ENCODE peak calls at places on chromosome 9, in five cellular contexts. N, B, R, Y and I are unnamed samples.

GRCh38 chr9:112084334-112084733 is 90.8 kb downstream of the SUSD1 start:
- DNase-seq in N (no peak), B (no peak), R (no peak), Y (no peak), I (no peak)

GRCh38 chr9:117325110-117325788 is 89.6 kb downstream of the ASTN2 start:
- DNase-seq in N (no peak), B (no peak), R (no peak), Y (no peak), I (no peak)

GRCh38 chr9:134066923-134067851 is 639 bp downstream of the BRD3 start:
- DNase-seq in N (peak; percentile 46), B (peak; percentile 49), R (peak; percentile 67), Y (no peak), I (peak; percentile 56)

GRCh38 chr9:30722065-30722464 is 1662.4 kb upstream of the ACO1 start:
- DNase-seq in N (no peak), B (no peak), R (no peak), Y (no peak), I (no peak)

GRCh38 chr9:77803423-77803822 is 155.3 kb upstream of the GNA14 start:
- DNase-seq in N (no peak), B (no peak), R (no peak), Y (no peak), I (no peak)

GRCh38 chr9:84419203-84419602 is 78.6 kb upstream of the SLC28A3 start:
- DNase-seq in N (peak; percentile 44), B (no peak), R (no peak), Y (no peak), I (no peak)

GRCh38 chr9:98611986-98612505 is 96.7 kb downstream of the GABBR2 start:
- DNase-seq in N (no peak), B (no peak), R (peak; percentile 27), Y (no peak), I (no peak)

GRCh38 chr9:8489845-8490244 is 690.3 kb upstream of the DMAC1 start:
- DNase-seq in N (no peak), B (no peak), R (no peak), Y (no peak), I (no peak)

GRCh38 chr9:116860509-116861120 is 173.5 kb downstream of the TRIM32 start:
- DNase-seq in N (peak; percentile 77), B (no peak), R (peak; percentile 62), Y (peak; percentile 83), I (no peak)

GRCh38 chr9:94922691-94923107 is 196.2 kb downstream of the AOPEP start:
- DNase-seq in N (peak; percentile 69), B (no peak), R (no peak), Y (no peak), I (no peak)

GRCh38 chr9:125341566-125341965 is 79.9 kb downstream of the GAPVD1 start:
- DNase-seq in N (no peak), B (no peak), R (no peak), Y (no peak), I (no peak)

GRCh38 chr9:125338929-125339328 is 77.3 kb downstream of the GAPVD1 start:
- DNase-seq in N (peak; percentile 2), B (no peak), R (no peak), Y (no peak), I (no peak)

GRCh38 chr9:125332527-125332926 is 70.9 kb downstream of the GAPVD1 start:
- DNase-seq in N (no peak), B (no peak), R (no peak), Y (no peak), I (peak; percentile 46)

DNA sequence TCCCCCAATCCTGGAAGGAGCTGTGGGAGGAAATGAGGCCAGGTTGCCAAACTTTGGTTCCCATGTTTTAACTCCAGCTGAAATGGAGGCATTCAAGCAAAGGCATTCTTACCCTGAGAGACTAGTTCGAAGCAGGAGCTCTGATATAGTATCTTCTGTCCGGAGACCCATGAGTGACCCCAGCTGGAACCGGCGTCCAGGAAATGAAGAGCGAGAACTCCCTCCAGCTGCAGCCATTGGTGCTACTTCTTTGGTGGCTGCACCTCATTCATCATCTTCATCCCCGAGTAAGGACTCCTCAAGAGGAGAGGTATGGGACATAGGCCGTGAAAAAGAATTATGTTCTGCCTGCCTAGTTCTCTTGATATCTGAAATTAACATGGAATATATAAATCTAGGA is 75.7 kb downstream of the GAPVD1 start:
- DNase-seq in N (peak; percentile 23), B (no peak), R (no peak), Y (no peak), I (no peak)
- H3K36me3 ChIP-seq in N (peaks cover 45% of the 10 kb centered on the region), B (peaks cover 31% of the 10 kb centered on the region), R (peaks cover 75% of the 10 kb centered on the region), Y (no peaks in the 10 kb centered on the region), I (peaks cover 11% of the 10 kb centered on the region)

GRCh38 chr9:23819403-23819802 is 6.6 kb downstream of the ELAVL2 start:
- DNase-seq in N (no peak), B (no peak), R (no peak), Y (no peak), I (no peak)
- H3K27me3 ChIP-seq in N (peaks cover 38% of the 10 kb centered on the region), B (no peaks in the 10 kb centered on the region), R (peaks cover 13% of the 10 kb centered on the region), Y (no peaks in the 10 kb centered on the region), I (no peaks in the 10 kb centered on the region)

DNA sequence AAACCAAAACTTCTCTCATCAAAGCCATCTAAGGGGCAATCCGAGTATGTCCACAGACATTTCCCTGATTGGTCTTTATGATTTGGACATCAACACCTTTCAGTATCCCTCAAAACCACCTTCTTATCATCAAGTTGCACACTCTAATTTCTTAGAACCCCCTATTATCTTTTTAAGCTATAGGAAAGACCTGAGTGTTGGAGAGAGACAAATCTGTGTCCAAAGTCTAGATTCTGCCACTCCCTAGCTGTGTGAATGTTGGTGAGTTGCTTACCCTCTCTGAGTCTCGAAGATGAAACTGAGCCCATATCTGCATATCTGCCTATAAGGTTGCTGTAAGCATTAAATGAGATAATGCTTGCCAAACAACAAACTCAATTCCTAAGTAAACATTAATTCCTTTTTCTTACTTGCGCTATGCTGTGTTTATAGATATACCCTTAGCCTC is 159.1 kb downstream of the DOCK8 start:
- DNase-seq in N (no peak), B (no peak), R (no peak), Y (no peak), I (no peak)
- H3K36me3 ChIP-seq in N (no peaks in the 10 kb centered on the region), B (peaks cover 74% of the 10 kb centered on the region), R (no peaks in the 10 kb centered on the region), Y (no peaks in the 10 kb centered on the region), I (peaks cover 30% of the 10 kb centered on the region)

GRCh38 chr9:21381752-21382339 is 3.4 kb downstream of the IFNA2 start:
- DNase-seq in N (no peak), B (no peak), R (no peak), Y (no peak), I (peak; percentile 75)

GRCh38 chr9:21385131-21385665 is at the start of gene IFNA2:
- DNase-seq in N (no peak), B (no peak), R (no peak), Y (no peak), I (peak; percentile 13)

GRCh38 chr9:21383627-21384026 is 1.6 kb downstream of the IFNA2 start:
- DNase-seq in N (no peak), B (no peak), R (no peak), Y (no peak), I (no peak)
- H3K27me3 ChIP-seq in N (peaks cover 3% of the 10 kb centered on the region), B (no peaks in the 10 kb centered on the region), R (no peaks in the 10 kb centered on the region), Y (no peaks in the 10 kb centered on the region), I (no peaks in the 10 kb centered on the region)

DNA sequence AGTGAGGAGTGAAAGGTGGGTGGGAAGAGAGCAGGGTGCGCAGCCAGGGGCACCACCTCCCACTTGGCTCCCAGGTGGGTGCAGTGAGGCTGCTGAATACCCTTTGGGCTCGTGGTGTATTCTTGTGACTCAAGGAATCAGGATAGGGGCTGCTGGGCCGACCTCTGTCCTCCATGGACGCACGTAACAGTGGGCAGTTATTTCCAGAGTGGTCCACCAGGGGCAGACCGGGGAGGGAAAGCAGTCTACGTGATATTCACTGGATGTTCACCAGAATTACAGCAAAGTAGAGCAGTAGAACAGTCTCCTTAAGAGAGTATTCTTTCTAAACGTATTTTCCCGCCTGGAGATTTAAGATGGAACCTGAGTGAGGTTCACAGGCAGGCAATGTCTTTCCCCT is 88.5 kb downstream of the SYK start:
- DNase-seq in N (no peak), B (no peak), R (no peak), Y (no peak), I (no peak)
- H3K36me3 ChIP-seq in N (no peaks in the 10 kb centered on the region), B (no peaks in the 10 kb centered on the region), R (no peaks in the 10 kb centered on the region), Y (no peaks in the 10 kb centered on the region), I (peaks cover 5% of the 10 kb centered on the region)

GRCh38 chr9:83061036-83061435 is 1.9 kb downstream of the RASEF start:
- DNase-seq in N (no peak), B (no peak), R (no peak), Y (no peak), I (no peak)
- H3K27me3 ChIP-seq in N (peaks cover 91% of the 10 kb centered on the region), B (no peaks in the 10 kb centered on the region), R (no peaks in the 10 kb centered on the region), Y (no peaks in the 10 kb centered on the region), I (no peaks in the 10 kb centered on the region)